ENCODE peak calls at places on chromosomes 2 and 18, in four cellular contexts. D is pulmonary artery endothelial cell, O is neural progenitor cell, U is heart right ventricle. V is an unnamed sample.

GRCh38 chr2:234422242-234422641 is 74.6 kb downstream of the ARL4C start:
- DNase-seq in D (peak), O (no peak), U (no peak), V (no peak)

GRCh38 chr2:3628800-3629199 is 29.2 kb upstream of the ALLC start:
- DNase-seq in D (no peak), O (peak), U (no peak), V (peak)

GRCh38 chr2:12478151-12479041 is 238.3 kb upstream of the TRIB2 start:
- DNase-seq in D (no peak), O (no peak), U (no peak), V (no peak)

GRCh38 chr2:27729198-27729597 is 42.3 kb upstream of the MRPL33 start:
- DNase-seq in D (no peak), O (no peak), U (no peak), V (peak)

GRCh38 chr18:36015629-36016028 is 43.1 kb downstream of the RMP24 start:
- DNase-seq in D (no peak), O (no peak), U (no peak), V (no peak)

GRCh38 chr2:69306897-69307695 is 79.9 kb downstream of the GFPT1 start:
- DNase-seq in D (peak), O (peak), U (peak), V (peak)

GRCh38 chr2:127187081-127187775 is 32.9 kb downstream of the CYP27C1 start:
- DNase-seq in D (no peak), O (no peak), U (no peak), V (no peak)

GRCh38 chr2:105118960-105119359 is 81.1 kb downstream of the MRPS9 start:
- DNase-seq in D (no peak), O (peak), U (no peak), V (peak)

GRCh38 chr2:231185050-231185725 is 13.2 kb upstream of the ARMC9 start:
- DNase-seq in D (no peak), O (no peak), U (no peak), V (no peak)

GRCh38 chr2:172095905-172096660 is 6.6 kb downstream of the DLX2 start:
- DNase-seq in D (no peak), O (peak), U (no peak), V (peak)